ENCODE peak calls at places on chromosomes 5 and 9, in seven cellular contexts. R, J, D, X, F, E and B are unnamed samples.

GRCh38 chr9:79577969-79578723 is 6.4 kb downstream of the TLE4 start:
- DNase-seq in R (no peak), J (no peak), D (no peak), X (peak), F (no peak), E (no peak), B (no peak)

GRCh38 chr5:73122875-73123810 is 2.8 kb downstream of the TMEM171 start:
- DNase-seq in R (no peak), J (peak), D (no peak), X (peak), F (peak), E (peak), B (no peak)

GRCh38 chr9:83701769-83702168 is 6.0 kb downstream of the UBQLN1 start:
- DNase-seq in R (no peak), J (no peak), D (no peak), X (peak), F (no peak), E (peak), B (no peak)

GRCh38 chr9:76441551-76442322 is 17.2 kb upstream of the GCNT1 start:
- DNase-seq in R (no peak), J (peak), D (no peak), X (peak), F (no peak), E (peak), B (no peak)

GRCh38 chr5:17325770-17326599 is 108.6 kb downstream of the BASP1 start:
- DNase-seq in R (no peak), J (no peak), D (no peak), X (no peak), F (no peak), E (no peak), B (no peak)

GRCh38 chr9:5596173-5596572 is 32.7 kb upstream of the RIC1 start:
- DNase-seq in R (no peak), J (no peak), D (no peak), X (no peak), F (no peak), E (no peak), B (no peak)

GRCh38 chr9:5784526-5785315 is 48.2 kb downstream of the ERMP1 start:
- DNase-seq in R (no peak), J (peak), D (no peak), X (no peak), F (no peak), E (peak), B (peak)

GRCh38 chr9:94084314-94084713 is at the start of gene PTPDC1:
- DNase-seq in R (peak), J (peak), D (peak), X (peak), F (peak), E (peak), B (no peak)

GRCh38 chr9:127418037-127418471 is 6.1 kb upstream of the ZNF79 start:
- DNase-seq in R (no peak), J (peak), D (peak), X (no peak), F (peak), E (no peak), B (no peak)

GRCh38 chr9:20941177-20941690 is 90.2 kb downstream of the HACD4 start:
- DNase-seq in R (peak), J (peak), D (peak), X (peak), F (peak), E (peak), B (peak)

GRCh38 chr5:55633574-55634203 is 78.4 kb downstream of the SLC38A9 start:
- DNase-seq in R (no peak), J (no peak), D (no peak), X (peak), F (no peak), E (peak), B (no peak)

GRCh38 chr5:10856646-10857332 is 95.8 kb upstream of the DAP start:
- DNase-seq in R (peak), J (peak), D (peak), X (peak), F (peak), E (peak), B (peak)

GRCh38 chr5:110267714-110268113 is 458.8 kb downstream of the TMEM232 start:
- DNase-seq in R (no peak), J (no peak), D (no peak), X (no peak), F (no peak), E (no peak), B (no peak)

GRCh38 chr9:135244271-135244691 is 156.8 kb downstream of the OLFM1 start:
- DNase-seq in R (no peak), J (no peak), D (no peak), X (no peak), F (no peak), E (no peak), B (no peak)

GRCh38 chr5:72436796-72437471 is 70.3 kb downstream of the ZNF366 start:
- DNase-seq in R (no peak), J (no peak), D (no peak), X (peak), F (no peak), E (no peak), B (no peak)

GRCh38 chr5:143313298-143313852 is 90.1 kb downstream of the NR3C1 start:
- DNase-seq in R (no peak), J (no peak), D (no peak), X (no peak), F (no peak), E (peak), B (no peak)

GRCh38 chr9:80204054-80204453 is 632.3 kb downstream of the TLE4 start:
- DNase-seq in R (no peak), J (no peak), D (no peak), X (peak), F (no peak), E (no peak), B (no peak)

GRCh38 chr5:128538249-128539037 is 398 bp upstream of the FBN2 start:
- DNase-seq in R (peak), J (peak), D (peak), X (peak), F (peak), E (peak), B (peak)

GRCh38 chr5:170216262-170216864 is 16.4 kb upstream of the C5orf58 start:
- DNase-seq in R (no peak), J (peak), D (no peak), X (peak), F (no peak), E (peak), B (no peak)

GRCh38 chr5:115369430-115370144 is 73.1 kb upstream of the CCDC112 start:
- DNase-seq in R (no peak), J (peak), D (no peak), X (no peak), F (peak), E (no peak), B (no peak)

GRCh38 chr9:111945216-111945615 is 48.6 kb downstream of the UGCG start:
- DNase-seq in R (no peak), J (no peak), D (no peak), X (peak), F (no peak), E (peak), B (peak)

GRCh38 chr9:73655831-73656230 is 504.2 kb downstream of the ANXA1 start:
- DNase-seq in R (no peak), J (no peak), D (no peak), X (no peak), F (no peak), E (no peak), B (no peak)

GRCh38 chr5:115471674-115472073 is 72.9 kb downstream of the FEM1C start:
- DNase-seq in R (no peak), J (no peak), D (no peak), X (no peak), F (no peak), E (no peak), B (no peak)

GRCh38 chr5:7348168-7348802 is 47.7 kb upstream of the ADCY2 start:
- DNase-seq in R (no peak), J (no peak), D (no peak), X (no peak), F (no peak), E (no peak), B (no peak)

GRCh38 chr9:89684912-89685636 is 80.3 kb downstream of the GADD45G start:
- DNase-seq in R (no peak), J (no peak), D (no peak), X (no peak), F (no peak), E (no peak), B (no peak)

GRCh38 chr9:38284768-38285080 is 107.8 kb upstream of the ALDH1B1 start:
- DNase-seq in R (peak), J (no peak), D (no peak), X (no peak), F (peak), E (no peak), B (no peak)
- H2AK5ac ChIP-seq in R (no peak), J (no peak), D (no peak), X (no peak), F (no peak), E (no peak), B (no peak)

DNA sequence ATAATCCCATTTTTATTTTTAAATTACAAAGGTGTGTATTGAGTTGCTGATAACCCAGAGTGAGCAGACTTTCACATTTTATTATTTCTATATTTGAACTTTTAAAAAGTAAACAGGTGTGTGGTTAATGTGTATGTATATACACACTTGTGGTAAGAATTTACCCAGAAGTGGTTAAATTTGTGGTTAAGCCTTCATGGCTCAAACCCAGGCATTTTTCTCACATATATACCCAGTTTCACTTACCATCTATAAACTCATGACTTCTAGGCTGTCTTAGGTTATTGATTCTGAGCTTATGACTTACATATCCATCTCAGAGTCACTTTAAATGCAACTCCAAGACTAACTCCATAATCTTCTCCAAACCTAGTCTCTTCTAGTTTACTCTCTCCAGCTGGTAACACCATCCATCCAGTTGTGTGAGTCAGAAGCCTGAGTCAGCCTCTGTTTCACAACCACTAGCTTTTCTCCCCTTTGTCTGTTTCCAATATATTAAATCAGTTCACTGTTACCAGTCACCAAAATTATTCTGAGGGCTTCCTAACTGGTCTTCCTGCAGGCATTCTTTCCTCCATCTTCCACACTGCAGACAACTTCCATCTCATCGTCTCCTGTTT is 20.2 kb downstream of the ZBED3 start:
- DNase-seq in R (no peak), J (no peak), D (no peak), X (peak), F (no peak), E (peak), B (peak)
- H2AK5ac ChIP-seq in R (no peak), J (no peak), D (no peak), X (no peak), F (no peak), E (no peak), B (no peak)

DNA sequence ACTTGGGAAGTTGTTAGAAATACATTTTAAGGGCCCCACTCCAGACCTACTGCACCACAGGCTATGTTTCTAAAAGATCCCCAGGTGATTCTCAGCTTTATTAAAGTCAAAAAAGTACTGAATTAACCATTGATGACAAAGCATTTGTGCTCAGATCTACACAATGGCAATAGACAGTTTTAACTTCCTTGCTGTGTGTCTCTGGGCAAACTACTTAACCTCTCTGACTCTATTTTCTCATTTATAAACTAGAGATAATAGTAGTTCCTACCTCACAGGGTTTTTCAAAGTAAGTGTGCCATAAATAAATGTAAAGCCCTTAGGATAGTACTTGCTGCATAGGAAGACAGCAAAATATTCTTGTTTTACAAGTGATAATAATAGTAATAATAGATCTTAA is 66.3 kb downstream of the LIX1 start:
- DNase-seq in R (no peak), J (no peak), D (no peak), X (no peak), F (no peak), E (no peak), B (no peak)
- H2AK5ac ChIP-seq in R (no peak), J (no peak), D (no peak), X (no peak), F (no peak), E (no peak), B (no peak)

DNA sequence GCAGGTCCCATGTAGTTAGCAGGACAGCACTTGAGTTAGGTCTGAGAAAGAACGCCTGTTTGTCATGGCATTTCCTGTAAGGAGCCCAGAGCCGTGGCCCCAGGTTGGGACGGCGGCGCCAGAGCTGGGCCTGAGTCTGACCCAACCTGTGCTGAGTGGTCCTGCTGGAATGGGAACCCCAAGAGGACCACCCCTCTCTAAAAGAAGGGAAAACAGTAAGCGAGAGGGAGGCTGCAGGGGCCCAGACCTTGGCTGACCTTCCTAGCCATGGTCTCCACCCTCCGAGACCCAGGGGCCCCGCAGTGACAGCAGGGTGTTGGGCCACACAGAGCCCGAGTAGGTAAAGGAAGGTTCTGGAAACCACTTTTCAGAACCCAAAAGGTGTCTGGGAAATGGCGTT is 1.8 kb upstream of the LRRC14B start:
- DNase-seq in R (no peak), J (no peak), D (no peak), X (no peak), F (no peak), E (no peak), B (no peak)
- H2AK5ac ChIP-seq in R (no peak), J (no peak), D (no peak), X (peak), F (no peak), E (no peak), B (no peak)

GRCh38 chr5:36558652-36559051 is 47.8 kb upstream of the SLC1A3 start:
- DNase-seq in R (no peak), J (no peak), D (no peak), X (no peak), F (no peak), E (no peak), B (no peak)

DNA sequence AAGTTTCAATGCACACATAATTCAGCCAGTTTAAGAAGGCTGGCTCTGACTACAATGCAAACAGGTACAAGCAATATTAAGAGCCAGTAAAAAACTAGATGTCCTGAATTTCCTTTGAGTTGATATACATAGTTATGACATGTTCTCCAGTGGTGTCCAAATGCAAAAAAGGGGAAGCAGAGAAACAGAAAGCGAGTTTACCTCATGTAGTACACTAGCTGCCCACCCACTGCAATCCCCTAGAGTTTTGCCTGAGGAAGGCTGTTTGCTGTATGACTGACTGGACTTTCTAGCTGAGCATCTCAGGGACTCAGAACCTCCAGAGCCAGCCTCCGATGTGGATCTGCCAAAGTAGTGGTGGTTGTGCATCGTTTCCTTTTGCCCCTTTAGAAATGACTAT is 44.8 kb upstream of the SLC1A3 start:
- DNase-seq in R (no peak), J (no peak), D (no peak), X (no peak), F (no peak), E (no peak), B (no peak)
- H2AK5ac ChIP-seq in R (no peak), J (no peak), D (no peak), X (no peak), F (no peak), E (no peak), B (no peak)

GRCh38 chr5:157161996-157162395 is 4.1 kb downstream of the GARIN3 start:
- DNase-seq in R (no peak), J (no peak), D (no peak), X (no peak), F (no peak), E (no peak), B (no peak)
- H2AK5ac ChIP-seq in R (no peak), J (no peak), D (no peak), X (no peak), F (no peak), E (no peak), B (no peak)

GRCh38 chr5:4572297-4572696 is 567.8 kb upstream of the ADAMTS16 start:
- DNase-seq in R (no peak), J (no peak), D (no peak), X (no peak), F (no peak), E (no peak), B (no peak)
- H2AK5ac ChIP-seq in R (no peak), J (no peak), D (no peak), X (no peak), F (no peak), E (no peak), B (no peak)